ENCODE peak calls at places on chromosome X, in eight cellular contexts. One of them, this sample, is unnamed.
A peak's percentile ranks its signal among the peaks of the same experiment; 100 is the strongest.

GRCh38 chrX:2351999-2352995 is 148.5 kb downstream of the DHRSX start:
- DNase-seq in mucosa of descending colon: no peak
- DNase-seq in adipocyte: peak; percentile 75
- DNase-seq in mammary epithelial cell: peak; percentile 66
- DNase-seq in HCT116: no peak
- DNase-seq in GM12865: no peak
- DNase-seq in right cardiac atrium: no peak
- DNase-seq in lung: no peak
- DNase-seq in this sample: no peak

GRCh38 chrX:24081661-24082154 is 27.0 kb downstream of the EIF2S3 start:
- DNase-seq in HCT116: peak; percentile 50
- DNase-seq in mammary epithelial cell: peak; percentile 59
- DNase-seq in GM12865: peak; percentile 75
- DNase-seq in adipocyte: peak; percentile 72
- DNase-seq in lung: no peak
- DNase-seq in right cardiac atrium: peak; percentile 58
- DNase-seq in mucosa of descending colon: peak; percentile 70
- DNase-seq in this sample: peak; percentile 47

GRCh38 chrX:42695800-42696358 is 82.1 kb downstream of the PPP1R2C start:
- DNase-seq in lung: no peak
- DNase-seq in mucosa of descending colon: no peak
- DNase-seq in GM12865: no peak
- DNase-seq in right cardiac atrium: no peak
- DNase-seq in mammary epithelial cell: no peak
- DNase-seq in adipocyte: no peak
- DNase-seq in HCT116: no peak
- DNase-seq in this sample: no peak

GRCh38 chrX:100410901-100411801 is 1.1 kb upstream of the PCDH19 start:
- DNase-seq in mammary epithelial cell: no peak
- DNase-seq in GM12865: no peak
- DNase-seq in adipocyte: no peak
- DNase-seq in lung: no peak
- DNase-seq in right cardiac atrium: no peak
- DNase-seq in mucosa of descending colon: no peak
- DNase-seq in HCT116: no peak
- DNase-seq in this sample: no peak

GRCh38 chrX:136168929-136169735 is 21.8 kb downstream of the FHL1 start:
- DNase-seq in mucosa of descending colon: no peak
- DNase-seq in lung: no peak
- DNase-seq in adipocyte: peak; percentile 91
- DNase-seq in HCT116: no peak
- DNase-seq in mammary epithelial cell: peak; percentile 18
- DNase-seq in right cardiac atrium: peak; percentile 39
- DNase-seq in GM12865: no peak
- DNase-seq in this sample: peak; percentile 28

GRCh38 chrX:3550160-3550765 is 163.2 kb downstream of the PRKX start:
- DNase-seq in GM12865: peak; percentile 0
- DNase-seq in lung: no peak
- DNase-seq in HCT116: no peak
- DNase-seq in adipocyte: peak; percentile 11
- DNase-seq in mucosa of descending colon: no peak
- DNase-seq in right cardiac atrium: no peak
- DNase-seq in mammary epithelial cell: peak; percentile 8
- DNase-seq in this sample: no peak

GRCh38 chrX:53320543-53321215 is 39.3 kb upstream of the IQSEC2 start:
- DNase-seq in HCT116: no peak
- DNase-seq in mucosa of descending colon: peak; percentile 27
- DNase-seq in adipocyte: peak; percentile 26
- DNase-seq in mammary epithelial cell: no peak
- DNase-seq in lung: no peak
- DNase-seq in GM12865: no peak
- DNase-seq in right cardiac atrium: no peak
- DNase-seq in this sample: peak; percentile 15

GRCh38 chrX:104270916-104271512 is 16.3 kb upstream of the ESX1 start:
- DNase-seq in adipocyte: peak; percentile 64
- DNase-seq in right cardiac atrium: peak; percentile 26
- DNase-seq in GM12865: peak; percentile 11
- DNase-seq in mucosa of descending colon: no peak
- DNase-seq in lung: no peak
- DNase-seq in mammary epithelial cell: peak; percentile 53
- DNase-seq in HCT116: peak; percentile 50
- DNase-seq in this sample: peak; percentile 23

GRCh38 chrX:78118628-78119027 is 14.6 kb downstream of the PGK1 start:
- DNase-seq in lung: no peak
- DNase-seq in mammary epithelial cell: no peak
- DNase-seq in HCT116: no peak
- DNase-seq in adipocyte: no peak
- DNase-seq in mucosa of descending colon: no peak
- DNase-seq in GM12865: no peak
- DNase-seq in right cardiac atrium: no peak
- DNase-seq in this sample: no peak

GRCh38 chrX:105475801-105476200 is 255.3 kb upstream of the TEX13A start:
- DNase-seq in mucosa of descending colon: no peak
- DNase-seq in GM12865: no peak
- DNase-seq in mammary epithelial cell: peak; percentile 31
- DNase-seq in adipocyte: peak; percentile 47
- DNase-seq in HCT116: no peak
- DNase-seq in right cardiac atrium: no peak
- DNase-seq in lung: no peak
- DNase-seq in this sample: no peak

GRCh38 chrX:143002206-143002605 is 23.5 kb upstream of the SPANXN4 start:
- DNase-seq in mammary epithelial cell: no peak
- DNase-seq in HCT116: no peak
- DNase-seq in adipocyte: no peak
- DNase-seq in GM12865: no peak
- DNase-seq in right cardiac atrium: no peak
- DNase-seq in mucosa of descending colon: no peak
- DNase-seq in lung: no peak
- DNase-seq in this sample: no peak

GRCh38 chrX:130179579-130180215 is 7.9 kb downstream of the RAB33A start:
- DNase-seq in mucosa of descending colon: no peak
- DNase-seq in right cardiac atrium: no peak
- DNase-seq in GM12865: no peak
- DNase-seq in adipocyte: no peak
- DNase-seq in HCT116: no peak
- DNase-seq in mammary epithelial cell: no peak
- DNase-seq in lung: peak; percentile 25
- DNase-seq in this sample: no peak

GRCh38 chrX:55167124-55167523 is 53.0 kb upstream of the PAGE5 start:
- DNase-seq in lung: no peak
- DNase-seq in GM12865: no peak
- DNase-seq in HCT116: peak; percentile 16
- DNase-seq in mammary epithelial cell: peak; percentile 48
- DNase-seq in mucosa of descending colon: no peak
- DNase-seq in adipocyte: no peak
- DNase-seq in right cardiac atrium: no peak
- DNase-seq in this sample: no peak

GRCh38 chrX:96372313-96373046 is 312.2 kb upstream of the DIAPH2 start:
- DNase-seq in HCT116: peak; percentile 1
- DNase-seq in GM12865: peak; percentile 34
- DNase-seq in mucosa of descending colon: no peak
- DNase-seq in right cardiac atrium: no peak
- DNase-seq in mammary epithelial cell: peak; percentile 23
- DNase-seq in lung: no peak
- DNase-seq in adipocyte: peak; percentile 80
- DNase-seq in this sample: no peak

GRCh38 chrX:140775211-140775610 is 65.7 kb downstream of the LINC00632 start:
- DNase-seq in lung: no peak
- DNase-seq in HCT116: no peak
- DNase-seq in mucosa of descending colon: no peak
- DNase-seq in adipocyte: no peak
- DNase-seq in GM12865: no peak
- DNase-seq in right cardiac atrium: no peak
- DNase-seq in mammary epithelial cell: no peak
- DNase-seq in this sample: no peak

GRCh38 chrX:78455901-78456300 is 128.5 kb upstream of the CYSLTR1 start:
- DNase-seq in GM12865: no peak
- DNase-seq in mucosa of descending colon: no peak
- DNase-seq in lung: no peak
- DNase-seq in HCT116: no peak
- DNase-seq in mammary epithelial cell: peak; percentile 35
- DNase-seq in right cardiac atrium: no peak
- DNase-seq in adipocyte: no peak
- DNase-seq in this sample: no peak

GRCh38 chrX:110241816-110242215 is 76.1 kb downstream of the AMMECR1 start:
- DNase-seq in mammary epithelial cell: no peak
- DNase-seq in GM12865: no peak
- DNase-seq in mucosa of descending colon: no peak
- DNase-seq in right cardiac atrium: peak; percentile 16
- DNase-seq in lung: no peak
- DNase-seq in HCT116: no peak
- DNase-seq in adipocyte: peak; percentile 14
- DNase-seq in this sample: peak; percentile 29

GRCh38 chrX:109261279-109261678 is 220.6 kb downstream of the GUCY2F start:
- DNase-seq in GM12865: no peak
- DNase-seq in right cardiac atrium: no peak
- DNase-seq in adipocyte: peak; percentile 3
- DNase-seq in lung: no peak
- DNase-seq in mucosa of descending colon: no peak
- DNase-seq in HCT116: no peak
- DNase-seq in mammary epithelial cell: no peak
- DNase-seq in this sample: no peak

GRCh38 chrX:34656842-34657780 is at the start of gene TMEM47:
- DNase-seq in mammary epithelial cell: peak; percentile 69
- DNase-seq in right cardiac atrium: peak; percentile 80
- DNase-seq in GM12865: no peak
- DNase-seq in lung: peak; percentile 38
- DNase-seq in HCT116: no peak
- DNase-seq in adipocyte: peak; percentile 88
- DNase-seq in mucosa of descending colon: peak; percentile 79
- DNase-seq in this sample: peak; percentile 78

GRCh38 chrX:96407501-96407900 is 277.1 kb upstream of the DIAPH2 start:
- DNase-seq in HCT116: no peak
- DNase-seq in right cardiac atrium: no peak
- DNase-seq in GM12865: no peak
- DNase-seq in lung: no peak
- DNase-seq in mammary epithelial cell: no peak
- DNase-seq in mucosa of descending colon: no peak
- DNase-seq in adipocyte: peak; percentile 79
- DNase-seq in this sample: no peak

GRCh38 chrX:153522259-153522658 is 4.8 kb downstream of the ATP2B3 start:
- DNase-seq in GM12865: no peak
- DNase-seq in HCT116: no peak
- DNase-seq in mucosa of descending colon: no peak
- DNase-seq in mammary epithelial cell: no peak
- DNase-seq in right cardiac atrium: no peak
- DNase-seq in adipocyte: no peak
- DNase-seq in lung: no peak
- DNase-seq in this sample: no peak
- H3K4me3 ChIP-seq in GM12865: no peak overlapping the region
- H3K4me3 ChIP-seq in HCT116: no peak overlapping the region
- H3K4me3 ChIP-seq in mucosa of descending colon: no peak overlapping the region
- H3K4me3 ChIP-seq in mammary epithelial cell: no peak overlapping the region
- H3K4me3 ChIP-seq in right cardiac atrium: no peak overlapping the region
- H3K4me3 ChIP-seq in adipocyte: no peak overlapping the region
- H3K4me3 ChIP-seq in lung: no peak overlapping the region
- H3K4me3 ChIP-seq in this sample: no peak overlapping the region

DNA sequence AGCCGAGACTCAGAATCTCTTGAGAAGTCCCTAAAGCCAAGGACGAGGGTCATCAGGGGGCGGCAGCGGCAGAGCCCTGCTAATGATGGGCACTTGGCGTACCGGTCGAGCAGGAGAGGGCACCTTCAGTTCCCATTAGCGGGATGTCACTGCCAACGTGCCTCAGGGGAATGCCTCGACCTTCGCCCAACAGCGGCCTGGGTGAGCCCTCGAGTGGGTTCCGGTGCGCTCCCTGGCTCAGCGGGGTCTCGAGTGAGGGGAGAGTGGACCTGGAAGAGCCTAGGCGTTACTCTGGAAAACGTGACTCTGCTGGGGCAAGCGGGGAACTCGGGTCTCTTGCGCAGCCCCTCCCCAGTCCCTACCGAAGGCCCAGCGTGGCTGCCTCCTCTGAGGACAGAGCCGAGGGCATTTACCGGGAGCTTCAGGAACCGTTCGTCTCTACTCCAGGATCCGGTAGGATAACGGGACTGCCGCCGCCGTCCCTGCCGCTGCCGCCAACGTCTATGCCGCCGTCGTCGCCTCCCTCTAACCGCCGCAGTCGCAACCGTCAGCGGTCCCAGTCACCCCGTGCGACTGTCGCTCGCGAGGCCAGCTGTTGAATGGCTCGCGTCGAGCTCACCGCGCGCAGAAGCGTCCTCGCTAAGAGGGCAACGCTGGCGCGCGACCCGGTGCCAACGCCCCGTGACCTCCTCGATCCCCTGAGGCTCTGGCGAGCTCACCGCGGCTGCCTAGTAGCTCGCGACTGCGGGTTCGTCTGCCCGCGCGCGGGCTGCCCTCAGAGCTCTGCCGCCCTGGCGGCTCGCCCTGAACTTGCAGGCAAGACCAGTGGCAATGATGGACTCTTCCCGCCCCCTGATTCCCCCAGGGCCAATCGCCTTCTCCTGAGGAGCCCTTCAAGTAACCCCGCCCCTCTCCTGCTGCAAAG is 37.1 kb downstream of the PGRMC1 start:
- DNase-seq in lung: no peak
- DNase-seq in HCT116: no peak
- DNase-seq in mucosa of descending colon: peak; percentile 75
- DNase-seq in right cardiac atrium: peak; percentile 52
- DNase-seq in GM12865: peak; percentile 34
- DNase-seq in mammary epithelial cell: no peak
- DNase-seq in adipocyte: peak; percentile 4
- DNase-seq in this sample: peak; percentile 56
- H3K4me3 ChIP-seq in lung: no peak overlapping the region
- H3K4me3 ChIP-seq in HCT116: no peak overlapping the region
- H3K4me3 ChIP-seq in mucosa of descending colon: no peak overlapping the region
- H3K4me3 ChIP-seq in right cardiac atrium: peak overlapping the region; percentile 7
- H3K4me3 ChIP-seq in GM12865: no peak overlapping the region
- H3K4me3 ChIP-seq in mammary epithelial cell: no peak overlapping the region
- H3K4me3 ChIP-seq in adipocyte: peak overlapping the region; percentile 47
- H3K4me3 ChIP-seq in this sample: peak overlapping the region; percentile 30

GRCh38 chrX:781216-782211 is 150.9 kb downstream of the SHOX start:
- DNase-seq in lung: no peak
- DNase-seq in adipocyte: no peak
- DNase-seq in mucosa of descending colon: no peak
- DNase-seq in right cardiac atrium: no peak
- DNase-seq in HCT116: no peak
- DNase-seq in GM12865: no peak
- DNase-seq in mammary epithelial cell: no peak
- DNase-seq in this sample: no peak
- H3K4me3 ChIP-seq in lung: no peak overlapping the region
- H3K4me3 ChIP-seq in adipocyte: no peak overlapping the region
- H3K4me3 ChIP-seq in mucosa of descending colon: no peak overlapping the region
- H3K4me3 ChIP-seq in right cardiac atrium: no peak overlapping the region
- H3K4me3 ChIP-seq in HCT116: no peak overlapping the region
- H3K4me3 ChIP-seq in GM12865: no peak overlapping the region
- H3K4me3 ChIP-seq in mammary epithelial cell: no peak overlapping the region
- H3K4me3 ChIP-seq in this sample: no peak overlapping the region

GRCh38 chrX:13673016-13673415 is 15.9 kb upstream of the RAB9A start:
- DNase-seq in lung: no peak
- DNase-seq in adipocyte: no peak
- DNase-seq in right cardiac atrium: no peak
- DNase-seq in HCT116: no peak
- DNase-seq in mammary epithelial cell: no peak
- DNase-seq in GM12865: no peak
- DNase-seq in mucosa of descending colon: no peak
- DNase-seq in this sample: no peak
- H3K4me3 ChIP-seq in lung: no peak overlapping the region
- H3K4me3 ChIP-seq in adipocyte: no peak overlapping the region
- H3K4me3 ChIP-seq in right cardiac atrium: no peak overlapping the region
- H3K4me3 ChIP-seq in HCT116: no peak overlapping the region
- H3K4me3 ChIP-seq in mammary epithelial cell: no peak overlapping the region
- H3K4me3 ChIP-seq in GM12865: no peak overlapping the region
- H3K4me3 ChIP-seq in mucosa of descending colon: no peak overlapping the region
- H3K4me3 ChIP-seq in this sample: no peak overlapping the region

This sample was measured in heart right ventricle.